ENCODE peak calls at places on chromosomes 11 and 22, in four cellular contexts. X is H1, W is GM12878, U is HepG2. G is an unnamed sample.

GRCh38 chr11:76807206-76807875 is 24.2 kb downstream of the TSKU start:
- DNase-seq in W (no peak), X (peak), U (peak), G (peak)

GRCh38 chr11:44795803-44796535 is 69.2 kb downstream of the TSPAN18 start:
- DNase-seq in X (no peak), U (no peak), W (no peak), G (no peak)

GRCh38 chr11:2464451-2465165 is 19.8 kb downstream of the KCNQ1 start:
- DNase-seq in W (no peak), U (no peak), X (no peak), G (no peak)

GRCh38 chr11:126695293-126695692 is 305.3 kb downstream of the KIRREL3 start:
- DNase-seq in U (no peak), X (no peak), W (no peak), G (no peak)

GRCh38 chr11:113132001-113132400 is 170.8 kb downstream of the NCAM1 start:
- DNase-seq in W (no peak), U (no peak), X (no peak), G (no peak)

GRCh38 chr22:39487826-39488520 is 14.1 kb upstream of the MIEF1 start:
- DNase-seq in W (no peak), X (no peak), U (no peak), G (no peak)

GRCh38 chr11:20327377-20327776 is 36.1 kb upstream of the HTATIP2 start:
- DNase-seq in U (no peak), W (no peak), X (no peak), G (peak)

GRCh38 chr11:110431212-110432073 is 1.7 kb downstream of the FDX1 start:
- DNase-seq in U (no peak), W (no peak), X (no peak), G (peak)

GRCh38 chr11:16604784-16605439 is 133.5 kb upstream of the C11orf58 start:
- DNase-seq in X (peak), U (no peak), W (no peak), G (peak)

GRCh38 chr11:46361283-46362145 is 14.3 kb downstream of the DGKZ start:
- DNase-seq in X (no peak), U (no peak), W (peak), G (peak)
- TF ChIP-seq YY1 in X (no peak), U (no peak), W (peak), G (no peak)

GRCh38 chr11:123258877-123259276 is 63.8 kb upstream of the CLMP start:
- DNase-seq in X (no peak), U (no peak), W (no peak), G (no peak)
- TF ChIP-seq TCF12 in X (no peak), U (no peak), W (peak), G (no peak)

GRCh38 chr11:58567889-58568512 is 7.7 kb downstream of the LPXN start:
- DNase-seq in W (no peak), U (peak), X (peak), G (peak)
- TF ChIP-seq YY1 in W (peak), U (no peak), X (no peak), G (no peak)

GRCh38 chr11:32429477-32429876 is 5.9 kb downstream of the WT1 start:
- DNase-seq in U (no peak), X (peak), W (no peak), G (peak)

GRCh38 chr11:32426819-32427615 is 8.3 kb downstream of the WT1 start:
- DNase-seq in W (no peak), X (peak), U (no peak), G (peak)

GRCh38 chr11:32427616-32427934 is 7.8 kb downstream of the WT1 start:
- DNase-seq in X (no peak), W (no peak), U (no peak), G (no peak)

GRCh38 chr11:32427935-32428664 is 7.2 kb downstream of the WT1 start:
- DNase-seq in U (no peak), X (peak), W (no peak), G (peak)

DNA sequence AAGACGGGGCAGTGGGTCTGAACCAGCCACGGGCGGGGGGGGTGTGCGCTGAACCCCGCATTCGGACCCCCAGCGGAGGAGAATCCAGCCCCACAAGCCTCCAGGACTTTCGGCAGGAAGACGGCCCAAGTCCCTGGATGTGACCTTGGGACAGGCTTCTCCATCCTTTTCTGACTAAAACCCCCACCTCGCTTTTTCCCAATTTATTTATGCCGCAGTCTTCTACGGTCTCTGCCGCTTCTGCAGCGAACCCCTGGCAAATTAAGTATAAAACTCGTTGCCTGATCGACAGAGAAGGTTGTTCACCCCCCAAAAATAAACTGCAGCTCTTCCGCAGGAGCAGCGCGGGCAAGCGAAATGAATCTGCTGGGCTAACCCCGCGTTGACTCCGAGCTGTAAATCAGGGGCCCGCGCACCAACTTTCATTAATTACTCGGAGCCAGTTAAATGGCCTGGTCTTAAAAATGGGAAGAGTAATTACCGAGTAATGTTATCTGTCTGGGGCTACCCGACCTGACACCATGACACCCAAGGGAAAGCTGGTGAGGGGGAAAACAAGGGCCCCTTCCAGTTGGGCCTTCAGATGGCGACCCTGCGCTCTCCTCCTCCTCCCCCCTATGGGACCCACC is 6.6 kb downstream of the WT1 start:
- DNase-seq in X (no peak), U (no peak), W (no peak), G (peak)
- TF ChIP-seq TCF12 in X (no peak), U (no peak), W (no peak), G (no peak)

DNA sequence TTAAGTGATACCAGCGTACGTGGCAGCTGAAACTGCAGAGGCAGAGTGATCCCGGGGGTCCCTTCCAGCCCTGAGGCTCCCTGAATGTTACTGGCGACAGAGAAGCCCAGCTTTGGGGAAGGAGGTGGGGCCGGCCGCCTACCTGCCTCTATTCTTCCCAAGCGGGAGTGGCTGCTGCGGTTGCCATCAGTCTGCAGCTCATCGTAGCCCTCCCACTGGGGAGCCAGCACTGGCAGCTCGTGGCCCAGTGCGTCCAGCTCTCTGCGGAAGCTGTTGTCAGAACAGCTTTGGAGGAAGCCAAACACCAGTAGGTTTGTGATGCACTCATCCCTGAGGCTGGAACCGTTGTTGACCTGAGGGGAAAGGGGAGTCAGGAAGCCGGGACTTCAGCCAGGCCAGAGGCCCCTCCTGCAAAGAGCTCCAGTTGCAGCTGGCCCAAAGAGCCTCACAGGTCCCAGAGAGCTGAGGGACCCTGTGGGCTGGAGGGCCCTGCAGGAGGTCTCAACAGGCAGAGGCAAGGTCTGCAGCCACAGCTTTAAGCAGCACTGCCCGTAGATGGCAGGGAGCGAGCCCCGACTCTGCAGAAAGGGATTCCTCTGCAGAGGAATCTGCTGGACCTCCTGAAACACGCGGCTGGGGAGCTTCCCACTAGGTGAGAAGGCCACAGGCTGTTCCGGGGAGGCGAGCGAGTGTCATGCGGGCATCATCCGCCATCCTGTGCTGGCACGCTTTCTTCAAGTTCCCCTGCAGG is 30.4 kb downstream of the BID start:
- DNase-seq in U (no peak), W (no peak), X (no peak), G (no peak)
- TF ChIP-seq YY1 in U (no peak), W (no peak), X (no peak), G (no peak)

DNA sequence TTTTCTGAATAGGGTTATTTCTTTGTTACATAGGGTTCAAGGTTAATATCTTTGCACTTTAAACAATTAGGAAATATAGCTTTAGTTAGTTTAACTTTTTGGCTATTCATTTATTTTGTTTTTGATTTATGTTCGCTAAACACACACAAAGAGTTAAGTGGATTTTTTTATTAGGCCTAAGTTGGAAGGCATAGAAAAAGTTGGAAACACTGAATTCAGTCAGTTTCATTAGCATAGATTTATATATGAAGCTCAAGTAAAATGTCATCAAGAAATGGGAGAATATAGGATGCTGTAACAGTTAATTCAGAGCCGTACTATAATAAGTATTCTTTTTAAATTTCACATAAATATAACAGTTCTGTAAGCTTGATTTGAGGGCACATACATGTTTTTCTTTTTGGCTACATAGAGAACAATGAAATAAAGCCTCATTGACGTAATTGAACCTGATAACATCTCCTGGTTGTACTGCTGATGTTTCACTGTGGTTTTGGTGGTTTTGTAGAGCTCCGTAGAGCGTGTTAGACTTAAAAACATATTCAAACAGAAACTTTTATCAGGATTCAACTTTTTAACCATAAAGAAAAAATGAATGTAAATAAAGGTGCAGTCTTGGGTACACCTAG is 121.4 kb downstream of the PDE3B start:
- DNase-seq in W (peak), U (no peak), X (no peak), G (peak)
- TF ChIP-seq TCF12 in W (no peak), U (no peak), X (no peak), G (peak)

GRCh38 chr11:120208012-120208441 is 2.8 kb upstream of the OAF start:
- DNase-seq in X (no peak), W (no peak), U (peak), G (no peak)
- TF ChIP-seq YY1 in X (no peak), W (no peak), U (no peak), G (no peak)

G was measured in SK-N-SH.